ENCODE peak calls at places on chromosomes 3 and 15, in six cellular contexts. A, U, I, L, H and V are unnamed samples.

GRCh38 chr3:48026098-48026497 is 9.9 kb upstream of the MAP4 start:
- DNase-seq in U (no peak), I (no peak), A (no peak), L (no peak), H (no peak), V (no peak)

GRCh38 chr3:181717505-181717904 is 5.8 kb downstream of the SOX2 start:
- DNase-seq in U (no peak), L (no peak), A (no peak), I (no peak), H (no peak), V (no peak)

GRCh38 chr15:40454904-40455391 is 14.2 kb downstream of the BAHD1 start:
- DNase-seq in H (no peak), A (no peak), L (no peak), I (peak), U (no peak), V (peak)

GRCh38 chr3:178420033-178420432 is 116.2 kb upstream of the KCNMB2 start:
- DNase-seq in L (no peak), I (peak), A (no peak), U (no peak), H (no peak), V (peak)

GRCh38 chr3:86785381-86785780 is 205.6 kb downstream of the VGLL3 start:
- DNase-seq in U (no peak), A (no peak), I (peak), L (no peak), H (no peak), V (peak)

GRCh38 chr3:10551821-10552630 is 46.6 kb upstream of the ATP2B2 start:
- DNase-seq in H (no peak), U (no peak), L (peak), A (no peak), I (peak), V (peak)

GRCh38 chr3:12996181-12996506 is 77.1 kb downstream of the IQSEC1 start:
- DNase-seq in A (no peak), H (no peak), I (no peak), U (no peak), L (no peak), V (no peak)

GRCh38 chr15:95108673-95109072 is 877.3 kb downstream of the MCTP2 start:
- DNase-seq in U (no peak), I (no peak), L (no peak), H (no peak), A (no peak), V (no peak)

GRCh38 chr3:132088291-132088690 is 53.5 kb upstream of the CPNE4 start:
- DNase-seq in A (no peak), U (no peak), I (no peak), L (no peak), H (no peak), V (no peak)

GRCh38 chr3:9129366-9129765 is 120.1 kb downstream of the SRGAP3 start:
- DNase-seq in U (no peak), I (no peak), L (no peak), A (no peak), H (no peak), V (no peak)

GRCh38 chr3:59547874-59548273 is 498.0 kb upstream of the CFAP20DC start:
- DNase-seq in I (no peak), U (no peak), A (no peak), H (no peak), L (no peak), V (no peak)

GRCh38 chr3:37537914-37538691 is 323.6 kb upstream of the CTDSPL start:
- DNase-seq in U (no peak), L (no peak), A (no peak), H (no peak), I (no peak), V (peak)

GRCh38 chr15:62665449-62665848 is 377.1 kb upstream of the TPM1 start:
- DNase-seq in L (no peak), H (peak), U (no peak), A (no peak), I (no peak), V (no peak)

GRCh38 chr3:4688411-4688810 is 195.3 kb downstream of the ITPR1 start:
- DNase-seq in U (no peak), H (no peak), I (no peak), L (no peak), A (no peak), V (no peak)

GRCh38 chr3:22608721-22609120 is 594.4 kb upstream of the UBE2E2 start:
- DNase-seq in I (no peak), L (no peak), A (no peak), H (no peak), U (no peak), V (no peak)

GRCh38 chr15:81410318-81410753 is 36.3 kb upstream of the TMC3 start:
- DNase-seq in I (peak), A (peak), H (peak), U (peak), L (peak), V (peak)

GRCh38 chr3:70805044-70805732 is 492.8 kb upstream of the MDFIC2 start:
- DNase-seq in L (no peak), H (no peak), A (no peak), I (peak), U (no peak), V (peak)

GRCh38 chr3:125236331-125236903 is 23.9 kb upstream of the SLC12A8 start:
- DNase-seq in I (no peak), L (no peak), A (no peak), H (no peak), U (peak), V (peak)

GRCh38 chr3:149314807-149315578 is 18.4 kb downstream of the TM4SF18 start:
- DNase-seq in U (no peak), A (no peak), L (no peak), H (no peak), I (peak), V (peak)

GRCh38 chr3:21216598-21216997 is 534.4 kb downstream of the ZNF385D start:
- DNase-seq in I (peak), H (peak), U (peak), L (no peak), A (no peak), V (peak)

GRCh38 chr3:16060358-16060852 is 114.1 kb upstream of the GALNT15 start:
- DNase-seq in I (peak), U (no peak), A (no peak), L (peak), H (peak), V (peak)

GRCh38 chr3:164451083-164451910 is 627.0 kb downstream of the SI start:
- DNase-seq in L (no peak), I (no peak), A (no peak), U (peak), H (peak), V (peak)

GRCh38 chr15:56948766-56949105 is 30.3 kb downstream of the TCF12 start:
- DNase-seq in U (no peak), H (no peak), I (no peak), L (no peak), A (no peak), V (no peak)

GRCh38 chr3:170307998-170308398 is 49.5 kb upstream of the SKIL start:
- DNase-seq in I (peak), U (no peak), A (no peak), L (no peak), H (peak), V (peak)

GRCh38 chr3:187677604-187678003 is 7.4 kb upstream of the SST start:
- DNase-seq in A (no peak), L (no peak), I (no peak), U (no peak), H (no peak), V (no peak)

GRCh38 chr15:90419738-90420487 is 31.9 kb downstream of the IQGAP1 start:
- DNase-seq in U (no peak), H (no peak), L (no peak), I (peak), A (no peak), V (peak)

GRCh38 chr3:192514081-192514753 is 213.1 kb downstream of the FGF12 start:
- DNase-seq in I (peak), U (peak), A (no peak), L (no peak), H (peak), V (peak)

GRCh38 chr15:48966595-48967301 is 3.0 kb upstream of the SHC4 start:
- DNase-seq in A (no peak), I (peak), H (no peak), U (no peak), L (no peak), V (peak)

GRCh38 chr15:70266412-70267089 is 168.8 kb upstream of the TLE3 start:
- DNase-seq in I (no peak), U (no peak), L (no peak), A (no peak), H (no peak), V (no peak)

GRCh38 chr3:167742338-167742737 is 6.8 kb downstream of the SERPINI1 start:
- DNase-seq in U (no peak), L (no peak), A (no peak), H (no peak), I (no peak), V (no peak)

GRCh38 chr15:41259546-41260189 is 28.6 kb downstream of the CHP1 start:
- DNase-seq in L (no peak), U (no peak), A (no peak), I (no peak), H (no peak), V (no peak)

GRCh38 chr15:56598991-56599390 is 134.1 kb upstream of the MNS1 start:
- DNase-seq in H (no peak), U (no peak), L (no peak), A (no peak), I (peak), V (peak)

GRCh38 chr15:69351333-69351732 is 52.6 kb downstream of the PAQR5 start:
- DNase-seq in L (no peak), A (no peak), H (no peak), I (no peak), U (no peak), V (no peak)

GRCh38 chr3:46017720-46018119 is 9.6 kb downstream of the XCR1 start:
- DNase-seq in H (no peak), U (no peak), A (no peak), L (no peak), I (no peak), V (peak)

GRCh38 chr3:126155819-126156218 is 24.6 kb downstream of the ALDH1L1 start:
- DNase-seq in A (no peak), L (no peak), H (no peak), U (no peak), I (no peak), V (no peak)

GRCh38 chr15:63763476-63764123 is 70.1 kb downstream of the HERC1 start:
- DNase-seq in I (peak), A (no peak), U (no peak), L (no peak), H (no peak), V (peak)

GRCh38 chr3:36689560-36689959 is 74.8 kb downstream of the DCLK3 start:
- DNase-seq in U (no peak), L (no peak), A (no peak), I (no peak), H (peak), V (no peak)

GRCh38 chr15:99721896-99722295 is 11.3 kb downstream of the LYSMD4 start:
- DNase-seq in I (no peak), L (no peak), H (no peak), U (no peak), A (no peak), V (no peak)

GRCh38 chr15:99719096-99719541 is 14.1 kb downstream of the LYSMD4 start:
- DNase-seq in A (no peak), L (no peak), U (no peak), H (no peak), I (peak), V (peak)

GRCh38 chr15:99720533-99720932 is 12.7 kb downstream of the LYSMD4 start:
- DNase-seq in U (no peak), L (no peak), H (no peak), A (no peak), I (no peak), V (no peak)

GRCh38 chr15:99722406-99722805 is 10.8 kb downstream of the LYSMD4 start:
- DNase-seq in L (no peak), I (no peak), U (no peak), H (no peak), A (no peak), V (no peak)

GRCh38 chr15:99721104-99721778 is 12.0 kb downstream of the LYSMD4 start:
- DNase-seq in H (no peak), U (no peak), I (no peak), L (no peak), A (peak), V (no peak)
- H2AFZ ChIP-seq in H (no peak), U (no peak), I (no peak), L (no peak), A (no peak), V (no peak)

GRCh38 chr3:140580746-140581145 is 97.1 kb upstream of the TRIM42 start:
- DNase-seq in H (no peak), I (peak), L (no peak), A (no peak), U (no peak), V (peak)

GRCh38 chr3:140586311-140586710 is 91.6 kb upstream of the TRIM42 start:
- DNase-seq in A (no peak), I (no peak), H (no peak), L (no peak), U (no peak), V (peak)

GRCh38 chr3:140584549-140584948 is 93.3 kb upstream of the TRIM42 start:
- DNase-seq in H (no peak), A (no peak), U (no peak), I (no peak), L (no peak), V (no peak)

GRCh38 chr3:140588558-140588957 is 89.3 kb upstream of the TRIM42 start:
- DNase-seq in H (peak), I (no peak), A (no peak), U (peak), L (no peak), V (peak)

GRCh38 chr3:140585828-140586227 is 92.0 kb upstream of the TRIM42 start:
- DNase-seq in I (no peak), H (no peak), L (no peak), U (no peak), A (no peak), V (peak)
- TF ChIP-seq EZH2phosphoT487 in I (no peak), H (no peak), L (no peak), U (no peak), A (no peak), V (peak)

GRCh38 chr3:120908803-120909601 is 997 bp downstream of the STXBP5L start:
- DNase-seq in U (no peak), A (peak), I (no peak), L (no peak), H (no peak), V (peak)
- H2AFZ ChIP-seq in U (peak), A (peak), I (no peak), L (no peak), H (peak), V (no peak)

GRCh38 chr3:159807137-159808028 is 181.3 kb upstream of the IL12A start:
- DNase-seq in I (peak), A (no peak), L (no peak), H (no peak), U (no peak), V (no peak)
- TF ChIP-seq EZH2phosphoT487 in I (no peak), A (no peak), L (no peak), H (no peak), U (no peak), V (no peak)

GRCh38 chr15:96345560-96346389 is 15.3 kb downstream of the NR2F2 start:
- DNase-seq in I (peak), U (peak), L (no peak), H (peak), A (no peak), V (peak)
- H2AFZ ChIP-seq in I (no peak), U (no peak), L (no peak), H (no peak), A (no peak), V (peak)

DNA sequence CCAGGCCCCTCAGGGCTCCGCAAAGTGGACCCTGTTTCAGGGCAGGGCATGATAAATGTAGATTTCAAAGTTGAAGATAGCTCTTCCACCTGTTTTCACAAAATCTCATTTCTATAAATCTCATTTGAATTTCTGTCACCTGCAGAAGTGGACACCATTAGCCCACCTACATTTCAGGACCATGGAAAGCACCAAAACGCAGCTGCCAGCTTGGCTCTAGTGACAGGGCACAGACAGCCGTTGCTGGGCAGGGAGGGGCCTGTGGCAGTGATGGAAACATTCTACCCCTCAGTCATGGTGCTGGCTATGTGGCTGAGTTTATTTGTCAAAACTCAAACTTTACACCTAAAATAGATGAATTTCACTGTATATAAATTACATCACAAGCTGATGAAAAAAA is 40.4 kb downstream of the PRR23E start:
- DNase-seq in I (peak), A (peak), H (peak), U (peak), L (no peak), V (peak)
- TF ChIP-seq EZH2phosphoT487 in I (no peak), A (no peak), H (no peak), U (no peak), L (no peak), V (no peak)